ENCODE peak calls at places on chromosomes 7 and 10, in four cellular contexts. H is GM12878, E is K562, S is H1. Y is an unnamed sample.

GRCh38 chr10:72692057-72692891 is at the start of gene MCU:
- DNase-seq in E (peak; percentile 95), H (no peak), S (peak; percentile 90), Y (peak; percentile 37)

GRCh38 chr7:139730746-139731612 is 46.8 kb downstream of the HIPK2 start:
- DNase-seq in H (no peak), S (no peak), E (no peak), Y (peak; percentile 72)

GRCh38 chr10:13627459-13628310 is 40.9 kb downstream of the PRPF18 start:
- DNase-seq in E (no peak), H (no peak), S (no peak), Y (no peak)

GRCh38 chr10:84388148-84388547 is 59.8 kb downstream of the CCSER2 start:
- DNase-seq in E (no peak), H (no peak), S (no peak), Y (no peak)

GRCh38 chr10:49324711-49325110 is 25.7 kb downstream of the C10orf71 start:
- DNase-seq in H (no peak), S (no peak), E (no peak), Y (no peak)

GRCh38 chr10:14302035-14302434 is 28.7 kb downstream of the FRMD4A start:
- DNase-seq in H (no peak), S (no peak), E (peak; percentile 11), Y (peak; percentile 43)

GRCh38 chr10:133438711-133439273 is 14.4 kb upstream of the SPRN start:
- DNase-seq in H (peak; percentile 16), E (peak; percentile 58), S (no peak), Y (no peak)

GRCh38 chr7:108077714-108078113 is 52.4 kb downstream of the LAMB4 start:
- DNase-seq in E (no peak), H (no peak), S (no peak), Y (no peak)

GRCh38 chr7:28855538-28856217 is 102.5 kb downstream of the TRIL start:
- DNase-seq in H (no peak), S (no peak), E (no peak), Y (peak; percentile 97)

GRCh38 chr10:59682986-59683937 is 26.4 kb downstream of the SLC16A9 start:
- DNase-seq in S (no peak), E (no peak), H (no peak), Y (no peak)

GRCh38 chr10:79361721-79362397 is 14.6 kb downstream of the PPIF start:
- DNase-seq in S (no peak), H (no peak), E (no peak), Y (no peak)

GRCh38 chr7:110529175-110529574 is 561.8 kb upstream of the LRRN3 start:
- DNase-seq in S (no peak), E (no peak), H (no peak), Y (no peak)

GRCh38 chr7:12889391-12889790 is 202.0 kb downstream of the ARL4A start:
- DNase-seq in E (no peak), S (no peak), H (no peak), Y (peak; percentile 51)
- TF ChIP-seq CHD1 in E (no peak), S (no peak), H (no peak), Y (no peak)

DNA sequence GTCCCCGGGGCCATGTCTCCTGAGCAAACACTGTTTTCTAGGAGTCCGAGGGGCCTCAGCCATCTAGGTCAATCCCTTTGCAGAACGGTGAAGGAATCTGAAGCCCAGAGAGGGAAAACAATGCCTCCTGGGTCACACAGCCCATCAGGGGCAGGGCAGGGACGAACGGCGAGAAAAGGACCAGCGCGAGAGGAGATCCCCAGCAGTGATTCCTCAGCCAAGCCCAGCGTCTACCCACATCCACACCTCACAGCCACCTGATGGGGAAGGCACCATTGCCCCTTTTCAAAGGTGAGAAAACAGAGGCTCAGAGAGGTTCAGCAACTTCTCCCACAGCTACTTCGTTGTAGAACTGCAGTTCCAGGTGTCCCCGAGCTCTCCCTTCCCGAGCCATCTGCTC is 17.9 kb upstream of the PSMG3 start:
- DNase-seq in E (no peak), S (no peak), H (no peak), Y (no peak)
- TF ChIP-seq CHD1 in E (no peak), S (no peak), H (no peak), Y (no peak)

DNA sequence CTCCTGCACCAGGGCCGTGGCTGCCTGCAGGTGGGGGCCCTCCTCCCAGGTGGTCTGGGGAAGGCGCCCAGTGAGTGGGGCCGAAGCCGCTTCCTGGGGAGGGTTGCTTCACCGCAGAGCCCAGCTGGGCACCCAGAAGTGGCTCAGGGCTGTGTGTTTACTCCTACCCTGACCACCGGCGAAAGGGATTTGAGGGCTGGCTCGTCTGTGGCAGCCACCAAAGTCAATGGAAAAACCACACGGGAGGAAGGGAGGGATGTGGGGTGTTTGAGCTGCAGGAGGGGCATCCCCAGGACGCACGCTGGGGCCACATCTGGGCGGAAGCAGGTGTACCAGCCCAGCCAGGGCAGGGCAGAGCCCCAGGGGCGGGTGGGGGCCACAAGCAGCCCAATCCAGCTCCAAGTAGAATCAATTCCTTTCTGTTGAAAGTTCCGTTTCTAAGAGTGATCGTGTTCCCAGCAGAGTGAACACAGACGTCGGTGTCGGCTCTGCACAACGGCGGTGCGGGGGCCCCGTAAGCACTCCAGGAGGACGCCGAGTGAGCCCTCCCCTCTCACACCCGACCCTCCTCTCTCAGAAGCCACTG is 69.9 kb downstream of the FOXL3 start:
- DNase-seq in S (no peak), H (no peak), E (no peak), Y (no peak)
- TF ChIP-seq CHD1 in S (no peak), H (no peak), E (no peak), Y (no peak)

GRCh38 chr7:106863216-106863997 is 1.7 kb upstream of the PIK3CG start:
- DNase-seq in E (peak; percentile 75), S (no peak), H (no peak), Y (no peak)

GRCh38 chr7:106866298-106867281 is 1.5 kb downstream of the PIK3CG start:
- DNase-seq in E (no peak), H (peak; percentile 44), S (no peak), Y (no peak)

GRCh38 chr7:106867641-106868351 is 2.7 kb downstream of the PIK3CG start:
- DNase-seq in S (no peak), H (no peak), E (no peak), Y (no peak)

GRCh38 chr7:106864298-106865081 is 592 bp upstream of the PIK3CG start:
- DNase-seq in E (no peak), S (no peak), H (peak; percentile 47), Y (no peak)

GRCh38 chr7:106865130-106866115 is at the start of gene PIK3CG:
- DNase-seq in H (peak; percentile 41), E (no peak), S (no peak), Y (no peak)
- TF ChIP-seq CHD1 in H (no peak), E (no peak), S (no peak), Y (no peak)

DNA sequence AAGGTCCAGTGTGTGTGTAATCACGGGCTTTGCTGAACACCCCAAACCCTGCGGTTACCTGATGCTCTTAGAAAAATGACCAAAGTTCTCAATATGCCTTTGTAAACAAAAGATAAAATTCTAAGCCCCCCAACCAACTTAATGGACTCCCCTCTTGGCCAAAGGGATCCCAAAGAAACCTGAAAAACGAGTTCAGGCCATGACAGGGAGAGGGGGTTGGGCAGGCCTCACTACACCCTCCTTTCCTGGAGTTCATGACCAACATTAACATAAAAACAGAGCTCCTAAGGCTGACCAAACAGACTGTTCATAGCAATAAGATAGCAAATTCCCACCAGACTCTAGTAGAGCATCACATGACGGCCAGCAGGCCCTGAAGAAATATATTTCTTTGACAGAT is 3.0 kb upstream of the VIPR2 start:
- DNase-seq in E (no peak), S (no peak), H (no peak), Y (no peak)
- TF ChIP-seq CHD1 in E (no peak), S (no peak), H (no peak), Y (no peak)

DNA sequence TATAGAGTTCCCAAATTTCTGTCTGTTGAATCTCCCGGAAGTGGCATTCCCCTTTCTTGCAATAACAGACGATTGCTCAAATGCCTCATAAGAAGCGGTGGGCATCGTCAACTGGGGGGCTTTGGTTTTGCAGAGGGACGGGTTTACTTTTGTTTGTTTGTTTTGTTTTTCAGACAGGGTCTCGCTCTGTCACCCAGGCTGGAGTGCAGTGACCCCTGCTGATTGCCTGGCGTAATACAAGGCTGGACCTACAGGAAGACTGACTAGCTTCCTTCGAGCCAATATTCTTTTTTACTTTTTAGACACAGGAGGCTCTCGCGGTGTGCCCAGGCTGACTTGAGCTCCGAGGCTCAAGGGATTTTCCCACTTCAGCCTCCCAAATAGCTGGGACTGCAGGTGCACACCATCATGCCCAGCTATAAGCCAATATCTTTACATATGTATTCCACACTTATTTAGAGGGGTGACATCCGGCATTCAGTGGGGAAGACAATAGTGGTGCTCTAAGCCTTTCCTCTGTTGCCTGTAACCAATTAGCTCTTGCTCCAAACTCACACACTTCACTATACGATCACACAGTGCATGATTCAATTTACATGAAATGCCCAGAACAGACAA is 58.1 kb downstream of the FHIP2A start:
- DNase-seq in S (peak; percentile 83), H (peak; percentile 4), E (peak; percentile 28), Y (peak; percentile 16)
- TF ChIP-seq CHD1 in S (no peak), H (no peak), E (no peak), Y (no peak)

Y was measured in IMR-90.